ENCODE peak calls at places on chromosomes 12 and 14, in nine cellular contexts. One of them, this sample, is unnamed.

GRCh38 chr14:53525608-53526007 is 372.5 kb upstream of the DDHD1 start:
- DNase-seq in transverse colon: no peak
- DNase-seq in GM12878: no peak
- DNase-seq in endothelial cell of umbilical vein: no peak
- DNase-seq in stomach: no peak
- DNase-seq in sigmoid colon: no peak
- DNase-seq in K562: no peak
- DNase-seq in HepG2: no peak
- DNase-seq in HCT116: no peak
- DNase-seq in this sample: no peak

GRCh38 chr12:105014603-105015002 is 28.5 kb downstream of the NOPCHAP1 start:
- DNase-seq in transverse colon: no peak
- DNase-seq in GM12878: no peak
- DNase-seq in endothelial cell of umbilical vein: no peak
- DNase-seq in stomach: no peak
- DNase-seq in sigmoid colon: no peak
- DNase-seq in K562: no peak
- DNase-seq in HepG2: no peak
- DNase-seq in HCT116: no peak
- DNase-seq in this sample: no peak

GRCh38 chr12:57631566-57632368 is 1.2 kb downstream of the B4GALNT1 start:
- DNase-seq in transverse colon: no peak
- DNase-seq in GM12878: no peak
- DNase-seq in endothelial cell of umbilical vein: no peak
- DNase-seq in stomach: no peak
- DNase-seq in sigmoid colon: peak; percentile 61
- DNase-seq in K562: no peak
- DNase-seq in HepG2: no peak
- DNase-seq in HCT116: no peak
- DNase-seq in this sample: no peak

GRCh38 chr12:105204916-105205315 is 31.1 kb downstream of the APPL2 start:
- DNase-seq in transverse colon: no peak
- DNase-seq in GM12878: no peak
- DNase-seq in endothelial cell of umbilical vein: peak; percentile 58
- DNase-seq in stomach: no peak
- DNase-seq in sigmoid colon: no peak
- DNase-seq in K562: no peak
- DNase-seq in HepG2: no peak
- DNase-seq in HCT116: no peak
- DNase-seq in this sample: no peak

GRCh38 chr14:61586539-61587396 is 108.5 kb upstream of the HIF1A start:
- DNase-seq in transverse colon: no peak
- DNase-seq in GM12878: no peak
- DNase-seq in endothelial cell of umbilical vein: no peak
- DNase-seq in stomach: no peak
- DNase-seq in sigmoid colon: no peak
- DNase-seq in K562: no peak
- DNase-seq in HepG2: no peak
- DNase-seq in HCT116: no peak
- DNase-seq in this sample: no peak

GRCh38 chr14:91229743-91230200 is 14.7 kb downstream of the GPR68 start:
- DNase-seq in transverse colon: peak; percentile 48
- DNase-seq in GM12878: peak; percentile 96
- DNase-seq in endothelial cell of umbilical vein: no peak
- DNase-seq in stomach: no peak
- DNase-seq in sigmoid colon: no peak
- DNase-seq in K562: no peak
- DNase-seq in HepG2: no peak
- DNase-seq in HCT116: no peak
- DNase-seq in this sample: no peak

GRCh38 chr12:91163116-91163515 is 19.5 kb downstream of the DCN start:
- DNase-seq in transverse colon: no peak
- DNase-seq in GM12878: no peak
- DNase-seq in endothelial cell of umbilical vein: no peak
- DNase-seq in stomach: no peak
- DNase-seq in sigmoid colon: no peak
- DNase-seq in K562: no peak
- DNase-seq in HepG2: no peak
- DNase-seq in HCT116: no peak
- DNase-seq in this sample: no peak

GRCh38 chr12:130104114-130104513 is 58.1 kb upstream of the FZD10 start:
- DNase-seq in transverse colon: no peak
- DNase-seq in GM12878: no peak
- DNase-seq in endothelial cell of umbilical vein: no peak
- DNase-seq in stomach: no peak
- DNase-seq in sigmoid colon: no peak
- DNase-seq in K562: no peak
- DNase-seq in HepG2: no peak
- DNase-seq in HCT116: no peak
- DNase-seq in this sample: no peak

GRCh38 chr12:13258212-13258611 is 61.7 kb downstream of the EMP1 start:
- DNase-seq in transverse colon: no peak
- DNase-seq in GM12878: no peak
- DNase-seq in endothelial cell of umbilical vein: peak; percentile 32
- DNase-seq in stomach: no peak
- DNase-seq in sigmoid colon: no peak
- DNase-seq in K562: no peak
- DNase-seq in HepG2: no peak
- DNase-seq in HCT116: no peak
- DNase-seq in this sample: no peak

GRCh38 chr14:55332654-55333570 is 61.7 kb downstream of the FBXO34 start:
- DNase-seq in transverse colon: no peak
- DNase-seq in GM12878: no peak
- DNase-seq in endothelial cell of umbilical vein: no peak
- DNase-seq in stomach: no peak
- DNase-seq in sigmoid colon: no peak
- DNase-seq in K562: no peak
- DNase-seq in HepG2: no peak
- DNase-seq in HCT116: no peak
- DNase-seq in this sample: no peak

DNA sequence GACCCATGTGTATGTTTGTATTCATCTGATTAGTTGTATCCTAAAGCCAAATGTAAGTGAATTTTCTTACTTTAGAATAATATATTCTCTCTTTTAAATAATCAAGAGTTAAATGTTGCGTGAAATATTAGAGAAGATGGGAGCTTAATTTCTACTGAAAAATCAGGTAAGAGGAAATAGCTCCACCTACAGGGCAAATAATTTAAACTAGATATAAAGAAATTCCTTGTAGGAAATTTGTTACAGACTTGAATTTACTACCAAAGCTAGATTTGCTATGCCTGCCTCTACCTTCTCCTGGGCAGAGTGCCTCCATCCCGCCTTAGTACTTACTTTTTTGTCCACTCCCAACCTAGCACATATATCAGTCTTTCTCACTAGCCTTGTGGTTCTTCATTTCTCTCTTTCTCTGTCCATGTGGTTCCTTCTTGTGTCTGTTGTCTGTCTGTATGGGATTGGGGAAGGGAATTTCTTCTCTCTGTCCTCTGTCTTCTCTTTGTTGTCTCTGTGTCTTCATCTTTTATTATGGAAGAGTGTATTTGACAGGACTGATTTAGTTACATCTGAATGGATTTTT is 44.7 kb downstream of the PALS1 start:
- DNase-seq in transverse colon: no peak
- DNase-seq in GM12878: no peak
- DNase-seq in endothelial cell of umbilical vein: peak; percentile 39
- DNase-seq in stomach: no peak
- DNase-seq in sigmoid colon: no peak
- DNase-seq in K562: peak; percentile 7
- DNase-seq in HepG2: peak; percentile 25
- DNase-seq in HCT116: peak; percentile 39
- DNase-seq in this sample: no peak
- TF ChIP-seq CTCF in transverse colon: peak; percentile 63
- TF ChIP-seq CTCF in GM12878: peak; percentile 38
- TF ChIP-seq CTCF in endothelial cell of umbilical vein: peak; percentile 4
- TF ChIP-seq CTCF in stomach: peak; percentile 45
- TF ChIP-seq CTCF in sigmoid colon: peak; percentile 43
- TF ChIP-seq CTCF in K562: peak; percentile 30
- TF ChIP-seq CTCF in HepG2: peak; percentile 33
- TF ChIP-seq CTCF in HCT116: peak; percentile 55
- TF ChIP-seq CTCF in this sample: peak; percentile 53

GRCh38 chr12:99153283-99153682 is 494.3 kb upstream of the GARIN6 start:
- DNase-seq in transverse colon: no peak
- DNase-seq in GM12878: no peak
- DNase-seq in endothelial cell of umbilical vein: no peak
- DNase-seq in stomach: no peak
- DNase-seq in sigmoid colon: no peak
- DNase-seq in K562: no peak
- DNase-seq in HepG2: no peak
- DNase-seq in HCT116: no peak
- DNase-seq in this sample: no peak
- TF ChIP-seq POLR2A in transverse colon: no peak
- TF ChIP-seq POLR2A in GM12878: no peak
- TF ChIP-seq POLR2A in endothelial cell of umbilical vein: no peak
- TF ChIP-seq POLR2A in stomach: no peak
- TF ChIP-seq POLR2A in sigmoid colon: no peak
- TF ChIP-seq POLR2A in K562: no peak
- TF ChIP-seq POLR2A in HepG2: no peak
- TF ChIP-seq POLR2A in HCT116: no peak
- TF ChIP-seq POLR2A in this sample: no peak

DNA sequence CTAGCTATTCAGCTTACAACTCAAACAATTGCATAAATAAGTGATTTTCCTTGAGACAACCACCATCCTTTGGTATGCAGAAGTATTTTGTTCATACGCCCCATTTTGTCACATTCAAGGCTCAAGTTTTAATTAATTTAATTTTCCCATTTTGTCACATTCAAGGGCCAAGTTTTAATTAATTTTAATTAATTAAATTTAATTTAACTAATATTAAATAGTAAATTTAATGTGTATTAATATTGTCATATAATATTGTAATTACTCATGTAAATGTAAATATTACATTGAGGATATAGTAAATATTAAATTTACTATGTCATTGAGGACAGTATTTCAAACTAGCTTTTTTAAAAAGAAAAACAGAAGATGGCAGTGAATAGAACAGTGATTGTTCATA is 216.8 kb upstream of the GARIN2 start:
- DNase-seq in transverse colon: no peak
- DNase-seq in GM12878: no peak
- DNase-seq in endothelial cell of umbilical vein: no peak
- DNase-seq in stomach: no peak
- DNase-seq in sigmoid colon: no peak
- DNase-seq in K562: no peak
- DNase-seq in HepG2: no peak
- DNase-seq in HCT116: no peak
- DNase-seq in this sample: no peak
- TF ChIP-seq POLR2AphosphoS5 in transverse colon: no peak
- TF ChIP-seq POLR2AphosphoS5 in GM12878: no peak
- TF ChIP-seq POLR2AphosphoS5 in endothelial cell of umbilical vein: no peak
- TF ChIP-seq POLR2AphosphoS5 in stomach: no peak
- TF ChIP-seq POLR2AphosphoS5 in sigmoid colon: no peak
- TF ChIP-seq POLR2AphosphoS5 in K562: no peak
- TF ChIP-seq POLR2AphosphoS5 in HepG2: no peak
- TF ChIP-seq POLR2AphosphoS5 in HCT116: no peak
- TF ChIP-seq POLR2AphosphoS5 in this sample: no peak

DNA sequence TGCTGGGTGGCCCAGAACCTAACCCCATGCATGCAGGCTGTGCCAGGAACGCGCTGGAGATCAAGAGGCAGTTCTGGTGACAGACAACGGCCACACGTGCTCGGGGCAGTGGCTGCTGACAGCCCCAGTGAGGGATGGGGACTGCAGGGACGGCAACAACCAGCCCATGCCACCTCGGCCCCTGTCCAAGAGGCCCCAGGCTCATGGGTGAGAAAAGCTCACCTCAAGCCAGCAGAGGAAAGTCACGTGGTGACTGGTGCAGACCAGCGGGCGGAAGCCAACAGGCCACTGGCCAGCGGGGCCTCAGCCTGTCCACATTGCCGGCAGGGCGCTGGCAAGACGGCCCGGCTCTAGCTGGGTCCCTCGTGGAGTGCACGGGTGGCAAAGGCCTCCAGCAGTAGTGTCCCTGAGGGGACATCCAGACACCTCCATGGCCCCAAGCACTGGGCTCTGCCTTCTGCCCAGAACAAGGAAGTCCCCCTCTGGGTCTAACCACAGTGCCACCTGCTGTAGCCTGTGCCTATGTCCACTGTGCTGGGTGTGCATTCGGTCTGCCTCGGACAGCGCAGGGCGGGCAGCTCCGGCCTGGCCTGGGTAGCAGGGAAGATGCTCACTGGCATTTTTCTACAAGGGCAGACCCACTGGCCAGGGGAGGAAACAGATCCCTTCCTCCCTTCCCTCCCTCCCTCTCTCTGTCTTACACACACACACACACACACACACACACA is 134.1 kb downstream of the NCOR2 start:
- DNase-seq in transverse colon: no peak
- DNase-seq in GM12878: no peak
- DNase-seq in endothelial cell of umbilical vein: no peak
- DNase-seq in stomach: peak; percentile 38
- DNase-seq in sigmoid colon: no peak
- DNase-seq in K562: no peak
- DNase-seq in HepG2: no peak
- DNase-seq in HCT116: no peak
- DNase-seq in this sample: peak; percentile 58
- TF ChIP-seq CTCF in transverse colon: no peak
- TF ChIP-seq CTCF in GM12878: no peak
- TF ChIP-seq CTCF in endothelial cell of umbilical vein: no peak
- TF ChIP-seq CTCF in stomach: peak; percentile 6
- TF ChIP-seq CTCF in sigmoid colon: no peak
- TF ChIP-seq CTCF in K562: no peak
- TF ChIP-seq CTCF in HepG2: no peak
- TF ChIP-seq CTCF in HCT116: no peak
- TF ChIP-seq CTCF in this sample: no peak

DNA sequence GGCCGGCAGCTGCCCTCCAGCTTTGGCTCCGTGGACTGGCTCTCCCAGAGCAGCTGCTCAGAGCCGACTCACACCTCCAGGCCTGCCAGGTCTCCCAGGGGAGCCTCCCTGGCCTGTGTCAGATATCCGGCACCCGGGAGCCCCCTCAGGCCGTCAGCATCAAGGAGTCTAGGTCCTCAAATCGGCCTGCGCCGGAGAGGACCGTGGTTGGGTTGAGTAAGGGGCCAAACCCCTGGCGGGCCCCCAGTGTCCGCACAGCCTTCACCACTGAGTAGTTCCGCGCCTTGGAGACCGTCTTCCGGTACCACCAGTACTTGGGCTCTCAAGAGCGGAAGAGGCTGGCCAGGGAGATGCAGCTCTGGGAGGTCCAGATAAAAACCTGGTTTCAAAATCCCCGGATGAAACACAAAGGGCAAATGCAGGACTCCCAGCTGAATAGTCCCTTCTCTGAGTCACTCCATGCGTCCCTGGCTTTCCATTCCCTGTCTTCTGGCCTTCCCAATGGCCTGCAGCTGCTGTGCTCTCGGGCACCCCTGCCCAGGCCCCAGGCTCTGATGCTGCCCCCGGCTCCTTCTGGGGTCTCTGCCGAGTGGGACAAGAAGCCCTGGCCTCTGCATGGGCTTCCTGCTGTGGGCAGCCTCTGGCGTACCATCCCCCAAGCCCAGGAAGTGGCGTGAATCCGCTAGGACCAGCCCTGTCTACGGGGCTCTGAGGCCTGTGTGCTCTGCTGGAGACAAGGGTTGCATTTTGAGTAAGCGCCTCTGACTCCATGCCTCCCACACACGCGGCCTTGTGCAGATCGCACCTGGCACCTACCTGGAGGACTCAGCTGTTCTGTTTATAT is 245.1 kb upstream of the ATXN7L3B start:
- DNase-seq in transverse colon: no peak
- DNase-seq in GM12878: no peak
- DNase-seq in endothelial cell of umbilical vein: no peak
- DNase-seq in stomach: no peak
- DNase-seq in sigmoid colon: no peak
- DNase-seq in K562: peak; percentile 57
- DNase-seq in HepG2: no peak
- DNase-seq in HCT116: no peak
- DNase-seq in this sample: no peak
- TF ChIP-seq POLR2A in transverse colon: no peak
- TF ChIP-seq POLR2A in GM12878: no peak
- TF ChIP-seq POLR2A in endothelial cell of umbilical vein: no peak
- TF ChIP-seq POLR2A in stomach: no peak
- TF ChIP-seq POLR2A in sigmoid colon: no peak
- TF ChIP-seq POLR2A in K562: peak; percentile 95
- TF ChIP-seq POLR2A in HepG2: no peak
- TF ChIP-seq POLR2A in HCT116: no peak
- TF ChIP-seq POLR2A in this sample: no peak